ENCODE peak calls at places on chromosomes 11 and 22, in nine cellular contexts. J, P, F, B, Z, R, V, D and Q are unnamed samples.

GRCh38 chr11:13993096-13993760 is 30.7 kb downstream of the SPON1 start:
- DNase-seq in J (no peak), P (no peak), F (no peak), B (no peak), Z (no peak), R (no peak), V (no peak), D (no peak), Q (no peak)

GRCh38 chr11:120235024-120235628 is 4.8 kb upstream of the POU2F3 start:
- DNase-seq in J (peak), P (peak), F (no peak), B (no peak), Z (no peak), R (peak), V (peak), D (peak), Q (peak)

GRCh38 chr11:19820100-19820499 is 107.5 kb downstream of the NAV2 start:
- DNase-seq in J (no peak), P (no peak), F (no peak), B (no peak), Z (no peak), R (no peak), V (no peak), D (no peak), Q (no peak)

GRCh38 chr11:26247340-26247739 is 84.6 kb upstream of the ANO3 start:
- DNase-seq in J (no peak), P (no peak), F (no peak), B (no peak), Z (no peak), R (no peak), V (no peak), D (no peak), Q (no peak)

GRCh38 chr22:43889366-43890253 is 2.2 kb downstream of the PNPLA5 start:
- DNase-seq in J (no peak), P (no peak), F (peak), B (no peak), Z (no peak), R (no peak), V (no peak), D (no peak), Q (no peak)

GRCh38 chr11:28834877-28835276 is 726.7 kb downstream of the METTL15 start:
- DNase-seq in J (no peak), P (no peak), F (no peak), B (no peak), Z (no peak), R (no peak), V (no peak), D (no peak), Q (no peak)

GRCh38 chr22:20131593-20131855 is at the start of gene ZDHHC8:
- DNase-seq in J (peak), P (peak), F (no peak), B (no peak), Z (no peak), R (no peak), V (no peak), D (peak), Q (peak)

GRCh38 chr11:67260406-67260805 is 5.9 kb upstream of the GRK2 start:
- DNase-seq in J (no peak), P (no peak), F (peak), B (no peak), Z (no peak), R (no peak), V (no peak), D (no peak), Q (no peak)

GRCh38 chr11:35746356-35747153 is 84.0 kb downstream of the TRIM44 start:
- DNase-seq in J (no peak), P (no peak), F (no peak), B (no peak), Z (no peak), R (no peak), V (no peak), D (no peak), Q (no peak)

GRCh38 chr11:27603376-27603775 is 96.8 kb upstream of the LIN7C start:
- DNase-seq in J (no peak), P (no peak), F (no peak), B (no peak), Z (no peak), R (no peak), V (no peak), D (no peak), Q (no peak)

GRCh38 chr22:40680819-40681183 is 1.5 kb downstream of the MCHR1 start:
- DNase-seq in J (no peak), P (no peak), F (no peak), B (no peak), Z (no peak), R (no peak), V (no peak), D (no peak), Q (no peak)

GRCh38 chr22:49628351-49629023 is 199.2 kb downstream of the BRD1 start:
- DNase-seq in J (no peak), P (no peak), F (peak), B (no peak), Z (no peak), R (no peak), V (no peak), D (no peak), Q (no peak)

GRCh38 chr22:41844036-41844435 is 11.1 kb downstream of the SREBF2 start:
- DNase-seq in J (no peak), P (no peak), F (no peak), B (no peak), Z (no peak), R (no peak), V (no peak), D (no peak), Q (no peak)

GRCh38 chr11:17773674-17774073 is 39.1 kb downstream of the KCNC1 start:
- DNase-seq in J (no peak), P (no peak), F (peak), B (no peak), Z (no peak), R (no peak), V (no peak), D (no peak), Q (no peak)

GRCh38 chr11:130118636-130119387 is 40.8 kb upstream of the ST14 start:
- DNase-seq in J (no peak), P (no peak), F (no peak), B (no peak), Z (no peak), R (no peak), V (no peak), D (no peak), Q (no peak)

GRCh38 chr22:44600386-44600785 is 101.6 kb upstream of the PRR5 start:
- DNase-seq in J (no peak), P (no peak), F (no peak), B (no peak), Z (no peak), R (no peak), V (no peak), D (no peak), Q (no peak)

GRCh38 chr11:105829084-105829483 is 193.0 kb downstream of the MSANTD4 start:
- DNase-seq in J (no peak), P (no peak), F (no peak), B (no peak), Z (no peak), R (no peak), V (no peak), D (no peak), Q (no peak)

GRCh38 chr11:63939351-63939920 is 634 bp downstream of the NAA40 start:
- DNase-seq in J (peak), P (peak), F (no peak), B (no peak), Z (no peak), R (no peak), V (no peak), D (peak), Q (no peak)

DNA sequence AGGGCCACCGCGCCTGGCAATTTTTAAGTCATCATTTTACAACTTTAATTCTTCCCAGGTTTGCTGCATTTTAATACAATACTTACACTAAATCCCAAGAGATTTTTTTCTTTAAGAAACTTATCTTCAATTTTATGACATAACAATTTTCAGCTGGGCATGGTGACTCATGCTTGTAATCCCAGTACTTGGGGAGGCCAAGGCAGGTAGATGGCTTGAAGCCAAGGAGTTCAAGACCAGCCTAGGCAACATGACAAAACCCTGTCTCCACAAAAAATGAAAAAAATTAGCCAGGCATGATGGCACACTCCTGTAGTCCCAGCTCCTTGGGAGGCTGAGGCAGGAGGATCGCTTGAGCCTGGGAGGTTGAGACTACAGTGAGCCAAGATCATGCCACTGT is 38.8 kb downstream of the CLDN25 start:
- DNase-seq in J (no peak), P (no peak), F (no peak), B (no peak), Z (no peak), R (no peak), V (no peak), D (no peak), Q (no peak)
- TF ChIP-seq CTCF in J (no peak), P (no peak), F (no peak), B (no peak), Z (no peak), R (no peak), V (no peak), D (no peak), Q (no peak)

GRCh38 chr22:38751066-38751421 is 4.8 kb downstream of the SUN2 start:
- DNase-seq in J (no peak), P (no peak), F (no peak), B (no peak), Z (no peak), R (no peak), V (no peak), D (no peak), Q (no peak)
- H3K27ac ChIP-seq in J (no peak), P (peak), F (peak), B (peak), Z (peak), R (no peak), V (no peak), D (no peak), Q (peak)

GRCh38 chr11:100297516-100297915 is 389.6 kb upstream of the ARHGAP42 start:
- DNase-seq in J (no peak), P (no peak), F (no peak), B (no peak), Z (no peak), R (no peak), V (no peak), D (no peak), Q (no peak)
- TF ChIP-seq POLR2A in J (no peak), P (no peak), F (no peak), B (no peak), Z (no peak), R (no peak), V (no peak), D (no peak), Q (no peak)

DNA sequence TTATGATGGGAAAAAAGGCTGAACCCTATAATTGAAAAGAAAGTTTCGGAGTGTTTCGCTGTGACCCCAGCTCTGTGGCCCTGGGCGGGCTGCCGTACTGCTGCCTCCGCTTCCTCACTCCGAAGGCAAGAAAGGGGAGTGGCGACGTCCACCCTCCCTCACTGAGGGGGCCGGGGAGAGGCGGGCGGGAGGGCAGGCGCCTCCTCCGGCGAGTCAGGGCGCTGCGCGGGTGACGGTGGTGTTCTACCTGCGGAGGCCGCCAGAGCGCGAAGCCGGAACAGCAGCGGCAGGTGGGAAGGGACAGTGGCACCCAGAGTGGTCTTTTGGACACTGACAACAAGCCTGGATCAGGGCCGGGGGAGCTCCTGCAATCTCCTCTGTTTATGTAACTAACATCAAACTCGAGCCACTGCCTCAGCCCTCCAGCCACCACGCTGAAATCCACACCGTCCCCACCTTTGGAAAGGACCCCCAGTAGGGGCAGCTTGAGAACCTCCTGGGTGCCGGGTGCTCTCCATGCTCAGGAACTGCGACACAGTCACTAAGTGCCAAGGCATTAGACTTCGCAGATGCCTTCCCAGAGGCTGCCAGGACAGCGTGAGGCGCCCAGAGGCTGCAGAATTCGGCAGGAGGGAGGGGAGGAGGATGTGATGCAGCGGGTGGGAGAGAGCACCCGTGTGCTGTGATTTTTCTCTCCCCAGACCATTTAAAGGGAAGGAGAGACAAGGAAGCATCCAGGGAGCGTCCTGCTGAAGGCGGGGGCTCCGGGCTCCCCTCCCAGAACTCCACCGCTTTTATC is 25.5 kb downstream of the BID start:
- DNase-seq in J (no peak), P (no peak), F (no peak), B (no peak), Z (no peak), R (no peak), V (no peak), D (no peak), Q (no peak)
- TF ChIP-seq CTCF in J (no peak), P (no peak), F (no peak), B (no peak), Z (no peak), R (no peak), V (no peak), D (no peak), Q (no peak)

GRCh38 chr11:72100462-72100861 is 2.6 kb downstream of the LAMTOR1 start:
- DNase-seq in J (no peak), P (no peak), F (no peak), B (no peak), Z (no peak), R (no peak), V (no peak), D (no peak), Q (no peak)

GRCh38 chr11:72103754-72104167 is 664 bp upstream of the LAMTOR1 start:
- DNase-seq in J (no peak), P (no peak), F (no peak), B (no peak), Z (no peak), R (no peak), V (no peak), D (no peak), Q (no peak)

GRCh38 chr11:72102946-72103753 is at the start of gene LAMTOR1:
- DNase-seq in J (peak), P (peak), F (peak), B (peak), Z (peak), R (peak), V (peak), D (peak), Q (peak)

GRCh38 chr11:72102631-72102945 is 509 bp downstream of the LAMTOR1 start:
- DNase-seq in J (no peak), P (no peak), F (no peak), B (no peak), Z (no peak), R (no peak), V (no peak), D (no peak), Q (no peak)

GRCh38 chr11:72102162-72102561 is 935 bp downstream of the LAMTOR1 start:
- DNase-seq in J (no peak), P (no peak), F (no peak), B (no peak), Z (no peak), R (no peak), V (no peak), D (no peak), Q (no peak)
- H3K27ac ChIP-seq in J (no peak), P (peak), F (peak), B (peak), Z (peak), R (no peak), V (peak), D (no peak), Q (peak)